ENCODE peak calls at places on chromosome 19, in five cellular contexts. A is colonic mucosa; L is HCT116; T is CD8-positive, alpha-beta T cell; V is left lung. J is an unnamed sample.

GRCh38 chr19:30799854-30800755 is 427.9 kb downstream of the ZNF536 start:
- DNase-seq in L (no peak), T (no peak), A (peak), V (peak), J (no peak)

GRCh38 chr19:37654525-37654832 is 786 bp downstream of the ZFP30 start:
- DNase-seq in V (no peak), A (no peak), T (no peak), L (no peak), J (no peak)

GRCh38 chr19:20558011-20558410 is 7.6 kb downstream of the ZNF737 start:
- DNase-seq in T (no peak), A (no peak), L (no peak), V (no peak), J (no peak)

GRCh38 chr19:58001895-58002369 is 688 bp downstream of the ZNF606 start:
- DNase-seq in L (no peak), T (no peak), V (no peak), A (peak), J (no peak)

GRCh38 chr19:16167055-16167454 is 6.3 kb downstream of the CIB3 start:
- DNase-seq in V (no peak), A (no peak), T (no peak), L (no peak), J (no peak)

GRCh38 chr19:5705552-5705951 is 14.4 kb downstream of the LONP1 start:
- DNase-seq in T (no peak), A (no peak), V (no peak), L (no peak), J (no peak)

GRCh38 chr19:16541526-16542044 is 652 bp downstream of the CHERP start:
- DNase-seq in L (no peak), T (no peak), V (no peak), A (no peak), J (no peak)

GRCh38 chr19:30089086-30089665 is 147.1 kb downstream of the URI1 start:
- DNase-seq in V (no peak), A (no peak), L (no peak), T (no peak), J (no peak)

GRCh38 chr19:1513492-1514294 is 874 bp upstream of the ADAMTSL5 start:
- DNase-seq in V (no peak), L (peak), A (peak), T (peak), J (no peak)

GRCh38 chr19:36103842-36104552 is 6.9 kb upstream of the OVOL3 start:
- DNase-seq in T (no peak), V (no peak), L (no peak), A (no peak), J (no peak)

GRCh38 chr19:55078996-55079395 is 3.3 kb downstream of the EPS8L1 start:
- DNase-seq in T (no peak), V (no peak), A (no peak), L (no peak), J (no peak)

GRCh38 chr19:41882568-41883462 is at the start of gene ARHGEF1:
- DNase-seq in A (peak), L (no peak), T (peak), V (peak), J (no peak)

GRCh38 chr19:518292-519231 is 11.3 kb downstream of the TPGS1 start:
- DNase-seq in V (no peak), L (no peak), A (no peak), T (peak), J (no peak)

GRCh38 chr19:42466521-42467436 is 24.0 kb upstream of the CXCL17 start:
- DNase-seq in T (no peak), A (no peak), V (no peak), L (no peak), J (no peak)

GRCh38 chr19:51573331-51573730 is 2.2 kb downstream of the ZNF175 start:
- DNase-seq in V (no peak), T (no peak), L (no peak), A (no peak), J (no peak)

GRCh38 chr19:57362997-57363705 is at the start of the genes TRAPPC2B and ZNF547:
- DNase-seq in T (peak), V (peak), L (peak), A (peak), J (peak)

GRCh38 chr19:6744381-6745288 is 5.2 kb downstream of the TRIP10 start:
- DNase-seq in L (no peak), A (peak), T (no peak), V (peak), J (no peak)

GRCh38 chr19:54017266-54017665 is 25.8 kb downstream of the CACNG6 start:
- DNase-seq in A (no peak), T (no peak), V (no peak), L (no peak), J (no peak)

GRCh38 chr19:48354332-48354992 is 9.3 kb downstream of the TMEM143 start:
- DNase-seq in V (no peak), L (peak), A (no peak), T (no peak), J (no peak)

GRCh38 chr19:3190921-3191805 is 5.4 kb downstream of the NCLN start:
- DNase-seq in T (no peak), L (no peak), V (no peak), A (no peak), J (no peak)

GRCh38 chr19:40609561-40610395 is 8.6 kb downstream of the LTBP4 start:
- DNase-seq in V (peak), A (peak), L (peak), T (peak), J (peak)

DNA sequence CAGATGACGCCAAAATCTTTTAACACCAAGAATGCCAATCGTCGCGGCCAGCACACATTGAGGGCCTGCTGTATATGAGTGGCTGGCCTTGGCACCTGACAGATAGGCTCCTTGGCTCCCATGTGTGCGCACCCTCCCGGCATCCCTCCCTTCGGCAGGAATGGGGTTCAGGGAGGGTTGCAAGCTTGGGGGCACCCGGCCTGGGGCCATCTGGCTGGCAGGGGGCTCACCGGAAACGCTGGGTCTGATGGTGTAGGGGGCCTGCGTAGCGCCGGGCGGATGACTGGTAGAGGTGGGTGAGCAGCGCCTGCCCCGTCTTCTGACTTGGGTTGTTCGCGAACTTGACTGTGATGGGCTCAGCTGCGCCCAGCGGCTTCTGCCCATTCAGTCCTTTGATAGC is 22.4 kb downstream of the PRKCSH start:
- DNase-seq in V (no peak), T (no peak), A (no peak), L (no peak), J (no peak)
- H3K27ac ChIP-seq in V (no peak), T (no peak), A (no peak), L (no peak), J (no peak)

GRCh38 chr19:10222201-10222890 is 8.8 kb downstream of the S1PR2 start:
- DNase-seq in T (no peak), L (no peak), A (no peak), V (no peak), J (no peak)

GRCh38 chr19:10223488-10224213 is 7.5 kb downstream of the S1PR2 start:
- DNase-seq in A (no peak), L (no peak), V (no peak), T (no peak), J (no peak)

GRCh38 chr19:10220695-10221094 is 10.4 kb downstream of the S1PR2 start:
- DNase-seq in T (no peak), V (no peak), A (no peak), L (no peak), J (no peak)

GRCh38 chr19:10217085-10217484 is 14.0 kb downstream of the S1PR2 start:
- DNase-seq in A (no peak), L (no peak), T (no peak), V (no peak), J (no peak)

DNA sequence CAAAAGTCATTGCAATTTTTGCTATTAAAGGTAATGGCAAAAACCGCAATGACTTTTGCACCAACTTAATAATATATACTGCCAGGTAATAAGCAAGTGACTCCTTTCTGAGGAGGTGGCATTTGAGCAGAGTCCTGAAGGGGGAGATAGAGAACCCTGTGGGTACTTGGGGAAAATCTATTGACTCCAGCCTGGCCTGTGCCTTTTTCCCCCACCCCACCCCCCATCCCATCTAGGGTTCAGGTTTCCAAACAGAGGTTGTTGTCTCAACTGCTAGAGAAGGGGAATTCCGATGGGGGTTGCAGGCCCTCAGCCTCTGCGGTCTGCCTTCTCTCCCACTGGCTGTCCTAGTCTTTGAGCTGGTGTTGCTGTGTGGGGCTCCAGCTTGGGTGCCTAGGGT is 11.5 kb downstream of the S1PR2 start:
- DNase-seq in V (no peak), L (no peak), A (no peak), T (no peak), J (no peak)
- TF ChIP-seq CTCF in V (no peak), L (peak), A (no peak), T (peak), J (no peak)

DNA sequence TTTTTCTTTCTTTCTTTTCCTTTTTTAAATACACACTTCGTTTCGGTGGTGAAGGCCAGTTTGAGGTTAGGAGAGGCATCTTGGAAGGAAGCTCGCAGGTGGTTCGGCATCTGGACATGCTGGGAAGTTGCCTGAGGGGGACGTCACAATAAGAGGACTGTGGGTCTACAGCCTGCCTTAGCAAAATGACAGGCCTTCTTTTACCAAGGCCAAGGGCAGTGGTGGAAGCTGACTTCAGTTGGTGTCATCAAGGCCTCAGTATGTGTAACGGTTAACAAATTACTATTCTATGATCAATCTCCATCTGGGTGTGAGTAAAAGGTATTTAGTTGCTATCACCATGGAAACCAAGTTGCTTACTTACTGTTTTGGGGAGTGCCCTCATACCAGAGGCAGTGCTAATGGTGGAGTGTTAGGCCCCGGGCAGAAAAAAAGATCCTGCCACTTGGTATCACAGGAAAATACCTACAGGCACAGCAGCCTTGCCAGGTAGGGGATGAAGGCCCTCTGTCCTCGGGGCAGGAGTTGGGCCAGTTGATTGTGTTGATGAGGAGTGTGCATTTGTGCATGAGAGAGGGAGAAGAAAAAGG is 10.3 kb downstream of the ACTN4 start:
- DNase-seq in T (no peak), L (peak), A (no peak), V (no peak), J (no peak)
- H3K27ac ChIP-seq in T (no peak), L (peak), A (peak), V (peak), J (peak)

DNA sequence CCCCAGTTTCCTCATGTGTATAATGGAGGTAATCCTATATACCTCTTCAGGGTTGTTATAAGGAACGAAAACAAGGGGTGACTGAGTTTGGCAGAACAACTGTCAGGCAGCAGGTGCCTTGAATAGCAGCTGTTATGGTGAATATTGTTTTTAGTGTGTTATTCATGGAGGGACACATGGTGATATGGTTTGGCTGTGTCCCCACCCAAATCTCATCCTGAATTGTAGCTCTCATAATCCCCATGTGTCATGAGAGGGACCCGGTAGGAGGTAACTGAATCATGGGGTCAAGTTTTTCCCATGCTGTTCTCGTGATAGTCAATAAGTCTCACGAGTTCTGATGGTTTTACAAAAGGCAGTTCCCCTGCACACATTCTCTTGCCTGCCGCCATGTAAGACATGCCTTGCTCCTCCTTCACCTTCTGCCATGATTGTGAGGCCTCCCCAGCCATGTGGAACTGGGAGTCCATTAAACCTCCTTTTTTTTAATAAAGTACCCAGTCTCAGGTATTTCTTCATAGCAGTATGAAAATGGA is 12.2 kb downstream of the IGSF23 start:
- DNase-seq in A (no peak), V (no peak), T (no peak), L (no peak), J (no peak)
- TF ChIP-seq CTCF in A (no peak), V (no peak), T (no peak), L (no peak), J (no peak)

GRCh38 chr19:18020212-18021067 is 12.5 kb downstream of the ARRDC2 start:
- DNase-seq in L (no peak), A (peak), T (no peak), V (peak), J (no peak)
- H3K27ac ChIP-seq in L (peak), A (peak), T (peak), V (peak), J (peak)

DNA sequence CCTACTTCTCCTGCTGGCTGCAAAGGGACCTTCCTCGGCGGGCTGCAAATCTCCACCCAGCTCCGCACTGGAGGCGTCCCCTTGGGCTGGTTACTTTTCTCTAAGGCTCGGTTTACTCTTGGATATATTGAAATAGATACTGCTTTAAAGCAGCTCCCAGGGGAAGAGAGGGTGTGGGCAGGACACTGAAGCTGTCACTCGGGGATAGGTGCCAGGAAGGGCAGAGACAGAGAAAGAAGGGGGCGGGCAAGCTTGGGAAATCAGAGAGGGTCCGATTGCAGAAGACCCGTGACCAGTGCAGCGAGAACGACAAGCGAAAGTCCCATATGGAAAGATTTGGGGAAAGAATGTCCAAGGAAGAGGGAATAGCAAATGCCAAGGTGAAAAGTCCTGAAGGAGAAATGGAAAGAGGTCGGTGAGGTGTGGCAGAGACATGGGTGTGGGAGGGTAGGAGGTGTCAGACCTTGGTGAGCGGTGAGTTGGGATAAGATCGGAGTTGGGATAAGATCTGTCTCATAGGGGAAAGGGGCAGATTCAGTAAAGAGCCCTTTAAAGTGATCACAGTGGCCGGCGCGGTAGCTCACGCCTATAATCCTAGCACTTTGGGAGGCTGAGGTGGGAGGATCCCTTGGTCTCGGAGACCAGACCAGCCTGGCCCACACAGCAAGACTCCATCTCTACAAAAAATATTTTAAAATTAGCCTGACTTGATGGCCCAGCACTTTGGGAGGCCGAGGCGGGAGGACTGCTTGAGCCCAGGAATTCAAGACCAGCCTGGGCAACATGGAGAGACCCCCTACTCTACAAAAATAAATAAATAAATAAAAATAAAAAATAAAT is 618 bp downstream of the THSD8 start:
- DNase-seq in V (no peak), T (no peak), L (no peak), A (peak), J (no peak)
- TF ChIP-seq CTCF in V (no peak), T (no peak), L (no peak), A (no peak), J (no peak)